ENCODE peak calls at places on chromosomes 1 and 21, in four cellular contexts. C is NCI-H510A, U is cardiac fibroblast, A is NCI-H345. G is an unnamed sample.

GRCh38 chr1:215188302-215188950 is 105.9 kb downstream of the KCNK2 start:
- DNase-seq in A (no peak), C (no peak), U (peak), G (no peak)

GRCh38 chr1:28776341-28776740 is 35.6 kb upstream of the OPRD1 start:
- DNase-seq in C (no peak), A (no peak), U (no peak), G (no peak)

GRCh38 chr1:14740466-14740865 is 142.0 kb downstream of the KAZN start:
- DNase-seq in C (no peak), U (no peak), A (no peak), G (no peak)

GRCh38 chr1:37363535-37363934 is 110.8 kb upstream of the ZC3H12A start:
- DNase-seq in A (no peak), C (no peak), U (no peak), G (no peak)

GRCh38 chr1:204746838-204747442 is 61.4 kb upstream of the LRRN2 start:
- DNase-seq in C (no peak), A (peak), U (peak), G (peak)

GRCh38 chr1:50735443-50735842 is 224.6 kb downstream of the FAF1 start:
- DNase-seq in C (no peak), A (peak), U (peak), G (peak)

GRCh38 chr1:154878371-154879355 is 8.6 kb upstream of the KCNN3 start:
- DNase-seq in U (peak), C (peak), A (peak), G (peak)

GRCh38 chr21:45455321-45456013 is 50.5 kb downstream of the COL18A1 start:
- DNase-seq in C (no peak), U (peak), A (peak), G (no peak)

GRCh38 chr1:12608311-12608957 is 9.6 kb downstream of the DHRS3 start:
- DNase-seq in U (no peak), C (no peak), A (no peak), G (no peak)

GRCh38 chr21:27206368-27206982 is 239.6 kb upstream of the ADAMTS5 start:
- DNase-seq in U (no peak), C (no peak), A (no peak), G (no peak)

GRCh38 chr1:156913809-156914387 is 6.5 kb upstream of the LRRC71 start:
- DNase-seq in C (no peak), U (no peak), A (no peak), G (no peak)

GRCh38 chr1:21072721-21073120 is 104.0 kb downstream of the EIF4G3 start:
- DNase-seq in C (no peak), U (peak), A (no peak), G (no peak)

GRCh38 chr1:1434812-1435093 is 737 bp upstream of the VWA1 start:
- DNase-seq in U (no peak), C (no peak), A (no peak), G (peak)

GRCh38 chr21:31482460-31482859 is 138.4 kb upstream of the TIAM1 start:
- DNase-seq in U (no peak), C (no peak), A (peak), G (no peak)

GRCh38 chr1:33823401-33823800 is 40.5 kb upstream of the HMGB4 start:
- DNase-seq in A (no peak), U (no peak), C (no peak), G (no peak)

GRCh38 chr1:153771241-153771640 is 4.0 kb upstream of the SLC27A3 start:
- DNase-seq in A (no peak), U (no peak), C (no peak), G (no peak)

GRCh38 chr1:221991221-221991620 is 249.3 kb upstream of the DUSP10 start:
- DNase-seq in C (no peak), U (peak), A (no peak), G (no peak)

GRCh38 chr1:162035241-162035640 is 11.6 kb upstream of the OLFML2B start:
- DNase-seq in U (peak), A (peak), C (peak), G (no peak)

GRCh38 chr1:201724039-201724759 is 104.8 kb upstream of the IPO9 start:
- DNase-seq in C (no peak), A (no peak), U (no peak), G (no peak)

GRCh38 chr21:28069446-28069845 is 923.2 kb downstream of the LTN1 start:
- DNase-seq in C (no peak), A (no peak), U (peak), G (no peak)

GRCh38 chr1:226814751-226815496 is 55.5 kb upstream of the PSEN2 start:
- DNase-seq in C (peak), U (peak), A (peak), G (no peak)

GRCh38 chr1:15949453-15950245 is 26.3 kb downstream of the ZBTB17 start:
- DNase-seq in U (peak), C (no peak), A (no peak), G (peak)

GRCh38 chr1:242197907-242198306 is 199.0 kb upstream of the MAP1LC3C start:
- DNase-seq in A (no peak), U (no peak), C (no peak), G (no peak)

GRCh38 chr21:31536138-31536537 is 123.4 kb upstream of the SOD1 start:
- DNase-seq in U (no peak), C (no peak), A (no peak), G (no peak)